ENCODE peak calls at places on chromosomes 13 and 19, in four cellular contexts. S is colonic mucosa, M is ascending aorta, D is PC-9. I is an unnamed sample. For H3K9me3, the result is how much of the 10 kb centered on the place peaks cover.

GRCh38 chr19:39430675-39431593 is 4.8 kb downstream of the RPS16 start:
- DNase-seq in S (peak), M (peak), D (peak), I (no peak)

GRCh38 chr19:51094696-51095279 is 12.1 kb upstream of the KLK14 start:
- DNase-seq in S (no peak), M (no peak), D (peak), I (peak)

GRCh38 chr13:27257648-27258253 is 6.4 kb downstream of the RPL21 start:
- DNase-seq in S (no peak), M (no peak), D (no peak), I (no peak)

GRCh38 chr13:27379694-27380596 is 44.5 kb upstream of the GTF3A start:
- DNase-seq in S (peak), M (no peak), D (peak), I (peak)

GRCh38 chr19:19334989-19335344 is 14.3 kb downstream of the MAU2 start:
- DNase-seq in S (no peak), M (no peak), D (no peak), I (no peak)

GRCh38 chr19:582497-583197 is 7.0 kb upstream of the HCN2 start:
- DNase-seq in S (no peak), M (no peak), D (no peak), I (no peak)

GRCh38 chr13:41523396-41523795 is 66.0 kb downstream of the RGCC start:
- DNase-seq in S (no peak), M (no peak), D (no peak), I (no peak)

GRCh38 chr13:97226788-97227627 is 4.9 kb downstream of the MBNL2 start:
- DNase-seq in S (peak), M (no peak), D (no peak), I (peak)

GRCh38 chr13:50788551-50788950 is 54.9 kb downstream of the DLEU7 start:
- DNase-seq in S (no peak), M (no peak), D (no peak), I (no peak)

GRCh38 chr19:5083547-5083965 is 114.6 kb downstream of the KDM4B start:
- DNase-seq in S (no peak), M (no peak), D (no peak), I (no peak)

GRCh38 chr13:79937311-79938243 is 403.3 kb downstream of the SPRY2 start:
- DNase-seq in S (no peak), M (no peak), D (no peak), I (no peak)

GRCh38 chr19:34579281-34580054 is 97.5 kb downstream of the SCGB2B2 start:
- DNase-seq in S (no peak), M (no peak), D (no peak), I (no peak)

GRCh38 chr13:72651196-72651595 is 76.2 kb downstream of the MZT1 start:
- DNase-seq in S (no peak), M (no peak), D (no peak), I (peak)

GRCh38 chr19:49716154-49716553 is 25.2 kb downstream of the CPT1C start:
- DNase-seq in S (no peak), M (no peak), D (no peak), I (no peak)

GRCh38 chr19:9057505-9058258 is 29.2 kb upstream of the OR1M1 start:
- DNase-seq in S (no peak), M (no peak), D (no peak), I (no peak)

GRCh38 chr19:4115050-4115817 is 8.7 kb downstream of the MAP2K2 start:
- DNase-seq in S (no peak), M (no peak), D (no peak), I (peak)

GRCh38 chr13:114120486-114121430 is 11.7 kb downstream of the RASA3 start:
- DNase-seq in S (no peak), M (no peak), D (no peak), I (no peak)
- H3K9me3 ChIP-seq in S (under half), M (under half), D (under half), I (under half)

GRCh38 chr19:45161715-45162463 is 1.1 kb upstream of the NKPD1 start:
- DNase-seq in S (no peak), M (no peak), D (no peak), I (peak)
- TF ChIP-seq CTCF in S (no peak), M (no peak), D (peak), I (no peak)

GRCh38 chr13:103273825-103274224 is 207.6 kb upstream of the SLC10A2 start:
- DNase-seq in S (no peak), M (no peak), D (no peak), I (no peak)

GRCh38 chr13:103275079-103275478 is 208.9 kb upstream of the SLC10A2 start:
- DNase-seq in S (no peak), M (no peak), D (no peak), I (no peak)

GRCh38 chr13:103275708-103276107 is 209.5 kb upstream of the SLC10A2 start:
- DNase-seq in S (no peak), M (no peak), D (no peak), I (no peak)

GRCh38 chr13:103277099-103277498 is 210.9 kb upstream of the SLC10A2 start:
- DNase-seq in S (no peak), M (no peak), D (no peak), I (no peak)

GRCh38 chr13:103277959-103278673 is 211.9 kb upstream of the SLC10A2 start:
- DNase-seq in S (no peak), M (no peak), D (no peak), I (no peak)
- H3K9me3 ChIP-seq in S (under half), M (under half), D (under half), I (under half)

DNA sequence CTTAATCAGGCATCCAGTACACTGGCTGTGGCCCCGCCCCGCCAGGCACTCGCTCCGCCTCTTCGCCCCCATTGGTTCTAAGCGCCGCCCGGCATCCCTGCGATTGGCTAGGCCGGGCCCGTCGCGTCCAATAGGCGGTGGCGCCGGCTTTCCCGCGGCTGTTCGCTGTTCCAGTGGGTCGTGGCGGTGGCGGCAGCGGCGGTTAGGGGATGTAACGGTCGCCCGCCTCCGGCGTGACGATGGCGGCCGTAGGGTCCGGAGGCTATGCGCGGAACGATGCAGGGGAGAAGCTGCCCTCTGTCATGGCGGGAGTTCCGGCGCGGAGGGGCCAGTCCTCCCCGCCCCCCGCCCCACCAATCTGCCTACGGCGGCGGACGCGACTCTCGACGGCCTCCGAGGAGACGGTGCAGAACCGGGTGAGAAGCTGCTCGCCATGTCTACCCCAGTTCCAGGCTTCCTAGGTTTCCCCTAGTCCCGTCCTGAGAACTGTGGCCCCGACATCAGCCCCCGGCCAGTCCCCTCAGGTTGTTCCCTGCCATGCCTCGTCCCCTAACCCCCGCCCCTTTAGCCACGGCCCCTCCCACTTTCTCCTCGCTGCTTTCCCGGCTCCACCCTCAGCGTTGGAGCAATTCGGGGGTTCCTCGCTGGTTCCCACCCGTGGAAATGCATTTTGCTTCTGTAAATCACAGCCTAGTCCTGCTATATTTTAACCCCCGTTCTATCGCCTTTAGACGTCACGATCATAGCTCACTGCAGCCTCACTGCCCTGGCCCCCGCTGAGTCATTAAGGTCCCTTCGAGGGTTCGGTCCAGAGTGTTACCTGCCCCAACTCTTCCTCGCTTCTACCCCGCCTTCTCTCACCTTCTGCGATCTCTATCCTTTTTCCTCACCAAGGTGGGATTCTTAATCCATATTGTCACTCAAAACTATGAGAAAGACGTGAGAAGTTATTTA is at the start of gene WDR62:
- DNase-seq in S (peak), M (peak), D (peak), I (peak)
- TF ChIP-seq CTCF in S (no peak), M (no peak), D (no peak), I (no peak)

GRCh38 chr19:56874530-56874929 is 34.0 kb upstream of the PEG3 start:
- DNase-seq in S (no peak), M (no peak), D (no peak), I (no peak)
- H3K9me3 ChIP-seq in S (under half), M (under half), D (under half), I (under half)

GRCh38 chr13:21061077-21061945 is at the start of gene LATS2:
- DNase-seq in S (peak), M (peak), D (peak), I (peak)
- TF ChIP-seq CTCF in S (peak), M (peak), D (no peak), I (peak)

DNA sequence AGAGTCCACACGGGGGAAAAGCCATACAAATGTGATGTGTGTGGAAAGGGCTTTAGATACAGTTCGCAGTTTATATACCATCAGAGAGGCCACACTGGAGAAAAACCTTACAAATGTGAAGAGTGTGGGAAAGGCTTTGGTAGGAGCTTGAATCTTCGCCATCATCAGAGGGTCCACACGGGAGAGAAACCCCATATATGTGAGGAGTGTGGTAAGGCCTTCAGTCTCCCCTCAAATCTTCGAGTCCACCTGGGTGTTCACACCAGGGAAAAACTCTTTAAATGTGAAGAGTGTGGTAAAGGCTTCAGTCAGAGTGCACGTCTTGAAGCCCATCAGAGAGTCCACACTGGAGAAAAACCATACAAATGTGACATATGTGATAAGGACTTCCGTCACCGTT is 23.3 kb upstream of the ZNF233 start:
- DNase-seq in S (no peak), M (no peak), D (no peak), I (no peak)
- H3K9me3 ChIP-seq in S (under half), M (half or more), D (under half), I (under half)

DNA sequence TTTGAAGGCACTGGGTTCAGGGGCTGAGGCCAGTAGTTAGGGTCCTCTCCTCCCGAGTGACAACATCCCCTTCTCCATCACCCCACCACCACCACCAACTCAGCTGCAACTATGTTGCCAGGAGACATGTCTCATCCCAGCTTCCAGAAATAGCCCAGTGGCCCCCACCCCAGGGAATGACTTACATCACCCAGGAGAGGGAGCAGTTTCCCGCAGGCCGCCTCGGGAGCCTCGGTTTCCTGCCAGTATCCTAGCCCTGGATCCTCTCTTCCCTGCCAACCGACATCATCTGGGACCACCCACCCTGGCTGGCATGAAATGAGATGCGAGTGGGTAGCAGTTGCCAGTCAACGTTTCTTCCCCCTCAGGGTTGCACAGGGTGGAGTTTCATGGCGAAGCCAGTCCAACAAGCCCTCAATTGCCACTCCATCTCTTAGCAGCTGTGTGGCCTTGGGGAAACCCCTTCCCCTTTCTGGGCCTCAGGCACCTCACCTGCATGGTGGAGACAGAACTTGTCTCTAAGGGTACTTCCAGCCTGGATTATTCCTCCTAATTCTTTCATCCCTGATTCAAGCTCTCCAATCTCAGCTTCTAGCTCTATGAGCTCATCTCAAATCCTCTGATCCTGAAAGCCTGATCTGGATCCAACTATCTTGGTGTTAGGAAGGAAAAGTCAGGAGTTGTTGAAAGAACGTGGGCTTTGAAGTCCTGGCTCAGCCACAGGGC is 3.9 kb upstream of the GSK3A start:
- DNase-seq in S (peak), M (no peak), D (peak), I (peak)
- TF ChIP-seq CTCF in S (peak), M (peak), D (no peak), I (peak)

GRCh38 chr19:40629346-40629745 is 28.2 kb downstream of the LTBP4 start:
- DNase-seq in S (no peak), M (no peak), D (no peak), I (no peak)

GRCh38 chr19:40632311-40633036 is 31.3 kb downstream of the LTBP4 start:
- DNase-seq in S (no peak), M (no peak), D (no peak), I (no peak)

GRCh38 chr19:40630571-40631160 is 29.5 kb downstream of the LTBP4 start:
- DNase-seq in S (no peak), M (no peak), D (no peak), I (no peak)

GRCh38 chr19:40638327-40638726 is 37.2 kb downstream of the LTBP4 start:
- DNase-seq in S (no peak), M (no peak), D (no peak), I (no peak)

DNA sequence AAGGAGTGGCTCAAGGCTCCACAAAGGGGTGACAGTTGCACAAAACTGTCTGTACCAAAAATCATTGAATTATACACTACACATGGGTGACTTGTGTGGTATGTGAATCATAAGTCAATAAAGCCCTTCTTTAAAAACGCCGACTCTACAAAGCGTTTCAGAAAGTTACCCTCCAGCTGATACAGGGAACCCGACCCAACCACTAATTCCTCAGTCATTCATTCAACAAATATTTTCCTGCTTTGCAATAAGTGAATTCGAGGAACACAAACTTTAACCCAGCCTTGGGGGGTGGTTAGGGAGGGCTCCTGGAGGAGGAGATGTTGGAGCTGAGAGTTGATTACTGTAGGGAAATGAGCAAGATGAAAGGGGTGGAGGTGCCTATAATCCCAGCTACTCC is 32.0 kb downstream of the LTBP4 start:
- DNase-seq in S (no peak), M (no peak), D (no peak), I (no peak)
- H3K9me3 ChIP-seq in S (under half), M (under half), D (under half), I (under half)

DNA sequence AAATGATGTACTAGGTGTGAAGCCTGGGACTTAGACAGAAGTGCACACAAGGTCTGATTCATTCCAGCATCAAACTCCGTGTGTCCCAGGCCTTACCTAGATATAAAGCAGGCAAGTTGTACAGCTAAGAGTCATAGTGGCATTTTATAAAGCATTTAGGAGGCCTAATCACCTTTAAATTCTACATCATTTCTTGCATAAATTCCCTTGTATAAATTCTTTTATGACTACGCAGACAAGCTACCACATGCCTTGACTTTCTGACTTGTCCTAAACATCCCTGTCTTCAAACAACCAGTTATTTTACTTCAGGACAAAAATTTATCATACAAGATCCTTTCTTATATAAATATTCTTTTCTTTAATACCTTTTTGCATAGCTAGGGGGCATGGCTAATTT is 22.5 kb downstream of the TMEM255B start:
- DNase-seq in S (no peak), M (no peak), D (no peak), I (no peak)
- TF ChIP-seq CTCF in S (no peak), M (no peak), D (no peak), I (no peak)

I was measured in testis.